ENCODE peak calls at places on chromosomes 12 and 14, in six cellular contexts. One of them, this sample, is unnamed. For H3K4me1, the result is how much of the 10 kb centered on the place peaks cover.

GRCh38 chr14:91048676-91049075 is 11.8 kb downstream of the RPS6KA5 start:
- DNase-seq in heart left ventricle: no peak
- DNase-seq in breast epithelium: no peak
- DNase-seq in upper lobe of left lung: no peak
- DNase-seq in stomach: no peak
- DNase-seq in transverse colon: no peak
- DNase-seq in this sample: no peak

GRCh38 chr14:52701223-52701622 is 5.8 kb upstream of the PSMC6 start:
- DNase-seq in breast epithelium: no peak
- DNase-seq in transverse colon: no peak
- DNase-seq in heart left ventricle: no peak
- DNase-seq in upper lobe of left lung: no peak
- DNase-seq in stomach: no peak
- DNase-seq in this sample: no peak

GRCh38 chr12:117685115-117685926 is 283.5 kb downstream of the KSR2 start:
- DNase-seq in upper lobe of left lung: no peak
- DNase-seq in transverse colon: peak
- DNase-seq in breast epithelium: peak
- DNase-seq in heart left ventricle: no peak
- DNase-seq in stomach: no peak
- DNase-seq in this sample: peak

GRCh38 chr12:125346361-125346760 is 281.1 kb downstream of the AACS start:
- DNase-seq in stomach: no peak
- DNase-seq in transverse colon: no peak
- DNase-seq in breast epithelium: no peak
- DNase-seq in heart left ventricle: no peak
- DNase-seq in upper lobe of left lung: no peak
- DNase-seq in this sample: no peak

GRCh38 chr12:51186465-51186864 is 13.5 kb upstream of the TFCP2 start:
- DNase-seq in transverse colon: no peak
- DNase-seq in stomach: no peak
- DNase-seq in upper lobe of left lung: no peak
- DNase-seq in breast epithelium: no peak
- DNase-seq in heart left ventricle: no peak
- DNase-seq in this sample: no peak

GRCh38 chr14:100191584-100192249 is 32.3 kb upstream of the DEGS2 start:
- DNase-seq in upper lobe of left lung: no peak
- DNase-seq in stomach: no peak
- DNase-seq in transverse colon: no peak
- DNase-seq in heart left ventricle: peak
- DNase-seq in breast epithelium: peak
- DNase-seq in this sample: no peak

GRCh38 chr12:64010069-64010686 is 165.7 kb downstream of the SRGAP1 start:
- DNase-seq in heart left ventricle: no peak
- DNase-seq in breast epithelium: no peak
- DNase-seq in transverse colon: no peak
- DNase-seq in stomach: no peak
- DNase-seq in upper lobe of left lung: no peak
- DNase-seq in this sample: no peak

GRCh38 chr12:80607361-80608135 is 99.9 kb upstream of the MYF6 start:
- DNase-seq in upper lobe of left lung: no peak
- DNase-seq in heart left ventricle: no peak
- DNase-seq in transverse colon: no peak
- DNase-seq in breast epithelium: no peak
- DNase-seq in stomach: no peak
- DNase-seq in this sample: no peak

GRCh38 chr12:19836056-19836455 is 396.8 kb downstream of the AEBP2 start:
- DNase-seq in transverse colon: no peak
- DNase-seq in upper lobe of left lung: peak
- DNase-seq in heart left ventricle: no peak
- DNase-seq in breast epithelium: no peak
- DNase-seq in stomach: no peak
- DNase-seq in this sample: no peak

GRCh38 chr12:129489277-129489676 is 414.5 kb downstream of the TMEM132D start:
- DNase-seq in transverse colon: no peak
- DNase-seq in heart left ventricle: no peak
- DNase-seq in stomach: no peak
- DNase-seq in upper lobe of left lung: no peak
- DNase-seq in breast epithelium: no peak
- DNase-seq in this sample: no peak

GRCh38 chr12:95982602-95983001 is 13.5 kb downstream of the HAL start:
- DNase-seq in transverse colon: no peak
- DNase-seq in stomach: no peak
- DNase-seq in breast epithelium: no peak
- DNase-seq in upper lobe of left lung: no peak
- DNase-seq in heart left ventricle: no peak
- DNase-seq in this sample: no peak

GRCh38 chr12:3698218-3698974 is 54.5 kb downstream of the CRACR2A start:
- DNase-seq in transverse colon: no peak
- DNase-seq in stomach: no peak
- DNase-seq in heart left ventricle: no peak
- DNase-seq in breast epithelium: no peak
- DNase-seq in upper lobe of left lung: no peak
- DNase-seq in this sample: peak

GRCh38 chr14:104895786-104896642 is 28.7 kb upstream of the PLD4 start:
- DNase-seq in breast epithelium: no peak
- DNase-seq in transverse colon: peak
- DNase-seq in heart left ventricle: peak
- DNase-seq in upper lobe of left lung: peak
- DNase-seq in stomach: peak
- DNase-seq in this sample: no peak

GRCh38 chr12:127300753-127301152 is 966.2 kb upstream of the TMEM132C start:
- DNase-seq in heart left ventricle: no peak
- DNase-seq in stomach: no peak
- DNase-seq in breast epithelium: no peak
- DNase-seq in upper lobe of left lung: no peak
- DNase-seq in transverse colon: no peak
- DNase-seq in this sample: no peak

GRCh38 chr14:99718031-99718810 is 34.1 kb downstream of the CYP46A1 start:
- DNase-seq in breast epithelium: peak
- DNase-seq in stomach: no peak
- DNase-seq in heart left ventricle: no peak
- DNase-seq in upper lobe of left lung: no peak
- DNase-seq in transverse colon: no peak
- DNase-seq in this sample: no peak

GRCh38 chr14:91420686-91421085 is 3.1 kb upstream of the CCDC88C start:
- DNase-seq in transverse colon: no peak
- DNase-seq in upper lobe of left lung: no peak
- DNase-seq in breast epithelium: no peak
- DNase-seq in heart left ventricle: no peak
- DNase-seq in stomach: no peak
- DNase-seq in this sample: no peak

GRCh38 chr12:6551496-6552139 is 4.2 kb downstream of the IFFO1 start:
- DNase-seq in upper lobe of left lung: no peak
- DNase-seq in breast epithelium: no peak
- DNase-seq in transverse colon: no peak
- DNase-seq in stomach: no peak
- DNase-seq in heart left ventricle: no peak
- DNase-seq in this sample: peak
- H3K4me3 ChIP-seq in upper lobe of left lung: peak
- H3K4me3 ChIP-seq in breast epithelium: peak
- H3K4me3 ChIP-seq in transverse colon: no peak
- H3K4me3 ChIP-seq in stomach: no peak
- H3K4me3 ChIP-seq in heart left ventricle: peak
- H3K4me3 ChIP-seq in this sample: peak

DNA sequence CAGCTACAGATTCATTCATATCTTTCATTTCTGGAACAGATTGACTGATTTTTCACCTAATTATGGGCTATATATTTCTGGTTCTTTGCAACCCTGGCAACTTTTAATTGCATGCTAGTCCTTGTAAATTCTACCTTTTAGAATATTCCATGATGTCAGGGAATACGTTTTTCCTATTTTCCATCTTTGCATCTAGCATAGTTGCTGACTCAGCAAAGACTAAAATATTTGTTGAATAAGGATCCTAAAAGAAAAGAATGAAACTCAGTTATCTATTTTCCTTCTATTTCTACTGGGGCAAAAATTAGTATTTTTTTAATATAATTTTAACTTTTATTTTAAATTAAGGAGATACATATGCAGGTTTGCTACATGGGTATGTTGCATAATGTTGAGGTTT is 438.3 kb downstream of the GXYLT1 start:
- DNase-seq in stomach: no peak
- DNase-seq in transverse colon: no peak
- DNase-seq in breast epithelium: no peak
- DNase-seq in heart left ventricle: no peak
- DNase-seq in upper lobe of left lung: no peak
- DNase-seq in this sample: no peak
- H3K4me1 ChIP-seq in stomach: under half
- H3K4me1 ChIP-seq in transverse colon: under half
- H3K4me1 ChIP-seq in breast epithelium: under half
- H3K4me1 ChIP-seq in heart left ventricle: under half
- H3K4me1 ChIP-seq in upper lobe of left lung: under half
- H3K4me1 ChIP-seq in this sample: under half

GRCh38 chr12:132559652-132560420 is 50.5 kb downstream of the LRCOL1 start:
- DNase-seq in heart left ventricle: no peak
- DNase-seq in transverse colon: peak
- DNase-seq in stomach: peak
- DNase-seq in breast epithelium: no peak
- DNase-seq in upper lobe of left lung: peak
- DNase-seq in this sample: no peak
- TF ChIP-seq POLR2A in heart left ventricle: no peak
- TF ChIP-seq POLR2A in transverse colon: no peak
- TF ChIP-seq POLR2A in stomach: no peak
- TF ChIP-seq POLR2A in breast epithelium: no peak
- TF ChIP-seq POLR2A in upper lobe of left lung: no peak
- TF ChIP-seq POLR2A in this sample: no peak

DNA sequence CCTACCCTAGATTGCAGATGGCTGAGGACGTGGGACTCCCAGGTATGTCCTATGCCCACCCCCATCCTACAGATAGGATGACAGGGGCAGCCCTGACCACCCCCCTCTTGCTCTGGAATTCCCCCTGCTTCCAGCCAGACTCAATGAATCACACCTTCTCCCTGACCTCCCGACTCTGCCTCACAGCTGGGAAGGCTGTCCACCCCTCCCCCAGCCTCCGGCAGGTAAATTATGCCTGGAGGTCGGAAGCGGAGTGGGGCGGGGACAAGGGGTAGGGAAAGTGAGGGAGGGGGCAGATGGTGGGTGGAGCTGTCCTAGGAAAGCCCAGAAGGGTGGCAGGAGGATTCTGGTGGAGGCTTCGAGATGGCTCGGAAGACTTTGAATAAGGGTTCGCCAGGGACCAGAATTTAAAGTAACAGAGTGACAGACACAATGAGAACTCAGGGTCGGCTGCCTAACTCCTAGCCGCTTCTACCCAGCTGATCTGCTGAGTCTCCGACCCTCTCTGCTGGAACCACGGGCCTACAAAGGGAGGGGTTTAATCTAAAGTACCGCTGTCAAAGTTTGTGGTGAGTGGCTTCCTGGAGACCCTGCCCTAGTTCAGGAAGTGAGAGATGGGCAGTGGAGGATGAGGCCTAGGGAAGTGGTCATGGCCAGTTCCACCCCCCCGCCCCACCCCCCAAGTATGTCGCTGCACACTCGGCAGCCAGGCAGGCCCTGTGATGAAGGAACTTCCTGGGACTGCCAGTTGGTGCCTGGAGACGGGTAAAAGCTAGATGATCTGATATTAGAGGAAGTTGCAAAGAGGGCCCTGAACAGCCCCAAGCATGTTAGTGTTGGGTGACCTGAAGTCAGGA is 4.2 kb downstream of the PLEKHG3 start:
- DNase-seq in transverse colon: no peak
- DNase-seq in upper lobe of left lung: peak
- DNase-seq in heart left ventricle: peak
- DNase-seq in breast epithelium: no peak
- DNase-seq in stomach: no peak
- DNase-seq in this sample: peak
- H3K4me3 ChIP-seq in transverse colon: no peak
- H3K4me3 ChIP-seq in upper lobe of left lung: no peak
- H3K4me3 ChIP-seq in heart left ventricle: peak
- H3K4me3 ChIP-seq in breast epithelium: peak
- H3K4me3 ChIP-seq in stomach: peak
- H3K4me3 ChIP-seq in this sample: peak

GRCh38 chr14:68677901-68678300 is 115.0 kb downstream of the ZFP36L1 start:
- DNase-seq in upper lobe of left lung: no peak
- DNase-seq in breast epithelium: no peak
- DNase-seq in heart left ventricle: no peak
- DNase-seq in transverse colon: no peak
- DNase-seq in stomach: no peak
- DNase-seq in this sample: no peak
- H3K4me1 ChIP-seq in upper lobe of left lung: under half
- H3K4me1 ChIP-seq in breast epithelium: under half
- H3K4me1 ChIP-seq in heart left ventricle: under half
- H3K4me1 ChIP-seq in transverse colon: under half
- H3K4me1 ChIP-seq in stomach: under half
- H3K4me1 ChIP-seq in this sample: under half

This sample was measured in gastrocnemius medialis.